ENCODE peak calls at places on chromosomes 16 and 17, in four cellular contexts. O is ovary, I is A549, C is HCT116. K is an unnamed sample.

GRCh38 chr16:82900611-82901010 is 273.8 kb downstream of the CDH13 start:
- DNase-seq in O (no peak), I (no peak), C (no peak), K (no peak)

GRCh38 chr16:30186782-30187555 is 3.6 kb downstream of the CORO1A start:
- DNase-seq in O (peak), C (no peak), I (peak), K (no peak)

GRCh38 chr17:41678907-41679739 is 9.6 kb upstream of the EIF1 start:
- DNase-seq in I (peak), O (no peak), C (no peak), K (no peak)

GRCh38 chr17:57624390-57624789 is 120.7 kb downstream of the CCDC182 start:
- DNase-seq in I (no peak), O (no peak), C (no peak), K (no peak)

GRCh38 chr17:59037960-59038359 is 68.7 kb downstream of the TRIM37 start:
- DNase-seq in O (no peak), C (no peak), I (no peak), K (no peak)

GRCh38 chr16:22220076-22220453 is 14.0 kb downstream of the EEF2K start:
- DNase-seq in I (no peak), O (peak), C (no peak), K (no peak)

GRCh38 chr16:66552288-66553143 is at the start of gene CKLF:
- DNase-seq in O (peak), I (peak), C (peak), K (peak)

GRCh38 chr17:36934144-36934758 is 3.0 kb upstream of the LHX1 start:
- DNase-seq in C (no peak), I (peak), O (no peak), K (no peak)

GRCh38 chr17:43823350-43824084 is 9.4 kb downstream of the MPP3 start:
- DNase-seq in O (no peak), C (no peak), I (no peak), K (no peak)

GRCh38 chr17:40952675-40953074 is 14.1 kb downstream of the KRT39 start:
- DNase-seq in O (no peak), I (peak), C (no peak), K (no peak)

GRCh38 chr17:29032067-29032551 is 10.8 kb upstream of the PIPOX start:
- DNase-seq in C (no peak), I (no peak), O (no peak), K (no peak)

GRCh38 chr17:7854851-7855642 is at the start of gene TMEM88:
- DNase-seq in I (no peak), O (peak), C (no peak), K (no peak)

GRCh38 chr16:70548936-70549335 is 25.3 kb downstream of the SF3B3 start:
- DNase-seq in O (no peak), I (no peak), C (no peak), K (no peak)

GRCh38 chr16:20899503-20900298 is 457 bp downstream of the DCUN1D3 start:
- DNase-seq in C (no peak), O (no peak), I (peak), K (no peak)

GRCh38 chr17:29193146-29193545 is 12.9 kb upstream of the MYO18A start:
- DNase-seq in O (no peak), I (no peak), C (no peak), K (no peak)

GRCh38 chr17:74842599-74843351 is 16.9 kb downstream of the GRIN2C start:
- DNase-seq in I (peak), O (peak), C (peak), K (no peak)

GRCh38 chr16:53415504-53415903 is 18.8 kb upstream of the RBL2 start:
- DNase-seq in O (no peak), C (no peak), I (peak), K (peak)

GRCh38 chr17:57549468-57549867 is 195.6 kb downstream of the CCDC182 start:
- DNase-seq in C (no peak), O (no peak), I (no peak), K (no peak)

GRCh38 chr17:58813712-58814111 is 58.1 kb downstream of the PPM1E start:
- DNase-seq in O (no peak), C (no peak), I (no peak), K (no peak)

GRCh38 chr16:48054881-48055601 is 100.8 kb downstream of the ABCC12 start:
- DNase-seq in C (peak), I (peak), O (peak), K (peak)

GRCh38 chr17:78903101-78903779 is at the start of gene CEP295NL:
- DNase-seq in I (peak), O (no peak), C (no peak), K (no peak)

GRCh38 chr16:6690741-6691140 is 641.9 kb upstream of the RBFOX1 start:
- DNase-seq in I (no peak), O (no peak), C (no peak), K (no peak)

GRCh38 chr16:69563605-69564580 is 1.9 kb upstream of the NFAT5 start:
- DNase-seq in I (peak), O (no peak), C (no peak), K (no peak)

GRCh38 chr16:75219838-75220237 is 1.1 kb downstream of the CTRB1 start:
- DNase-seq in I (no peak), C (no peak), O (no peak), K (no peak)

GRCh38 chr17:72439893-72440502 is 319.2 kb downstream of the SOX9 start:
- DNase-seq in I (no peak), O (no peak), C (no peak), K (no peak)

GRCh38 chr16:18969050-18969854 is 14.5 kb upstream of the TMC7 start:
- DNase-seq in C (peak), O (peak), I (peak), K (peak)

GRCh38 chr17:82382933-82383255 is 11.3 kb downstream of the UTS2R start:
- DNase-seq in C (no peak), O (no peak), I (no peak), K (no peak)

GRCh38 chr16:75000481-75001081 is 1.8 kb downstream of the ZNRF1 start:
- DNase-seq in O (no peak), I (no peak), C (no peak), K (no peak)

GRCh38 chr17:63095879-63096278 is 129.8 kb downstream of the TANC2 start:
- DNase-seq in C (no peak), O (no peak), I (no peak), K (no peak)

GRCh38 chr16:1832831-1833454 is 5.9 kb downstream of the FAHD1 start:
- DNase-seq in I (no peak), O (no peak), C (no peak), K (no peak)

GRCh38 chr17:49316889-49317288 is 45.2 kb downstream of the ZNF652 start:
- DNase-seq in O (no peak), I (no peak), C (no peak), K (no peak)

GRCh38 chr16:49830873-49831272 is 25.0 kb downstream of the ZNF423 start:
- DNase-seq in I (no peak), O (no peak), C (no peak), K (no peak)

GRCh38 chr16:10536814-10537389 is 43.5 kb downstream of the EMP2 start:
- DNase-seq in C (no peak), O (no peak), I (no peak), K (no peak)

GRCh38 chr16:68288252-68288650 is 22.5 kb downstream of the SLC7A6OS start:
- DNase-seq in I (no peak), C (no peak), O (no peak), K (no peak)

GRCh38 chr16:68291227-68291626 is 19.5 kb downstream of the SLC7A6OS start:
- DNase-seq in I (no peak), C (no peak), O (no peak), K (no peak)

GRCh38 chr16:68289202-68289601 is 21.5 kb downstream of the SLC7A6OS start:
- DNase-seq in I (no peak), O (no peak), C (no peak), K (no peak)

GRCh38 chr16:68290455-68290854 is 20.3 kb downstream of the SLC7A6OS start:
- DNase-seq in C (no peak), O (no peak), I (no peak), K (no peak)

GRCh38 chr16:68289621-68290329 is 21.0 kb downstream of the SLC7A6OS start:
- DNase-seq in C (no peak), O (no peak), I (no peak), K (no peak)
- TF ChIP-seq POLR2A in C (no peak), O (no peak), I (no peak), K (no peak)

GRCh38 chr16:85652431-85653221 is 36.1 kb downstream of the GINS2 start:
- DNase-seq in O (peak), I (peak), C (no peak), K (no peak)
- TF ChIP-seq POLR2A in O (no peak), I (no peak), C (no peak), K (no peak)

GRCh38 chr17:32297424-32297823 is 31.8 kb downstream of the RHBDL3 start:
- DNase-seq in I (no peak), C (no peak), O (no peak), K (no peak)

GRCh38 chr17:32298298-32298697 is 32.7 kb downstream of the RHBDL3 start:
- DNase-seq in I (peak), O (no peak), C (no peak), K (no peak)

GRCh38 chr17:32299579-32300158 is 34.0 kb downstream of the RHBDL3 start:
- DNase-seq in O (no peak), C (no peak), I (no peak), K (no peak)

GRCh38 chr17:32298721-32299578 is 33.3 kb downstream of the RHBDL3 start:
- DNase-seq in I (no peak), O (no peak), C (no peak), K (no peak)

GRCh38 chr17:32297860-32298259 is 32.2 kb downstream of the RHBDL3 start:
- DNase-seq in I (no peak), C (no peak), O (no peak), K (no peak)
- TF ChIP-seq POLR2A in I (no peak), C (no peak), O (no peak), K (no peak)

GRCh38 chr16:3106205-3106928 is 6.0 kb upstream of the ZNF205 start:
- DNase-seq in C (peak), I (peak), O (peak), K (peak)
- TF ChIP-seq POLR2A in C (peak), I (peak), O (no peak), K (peak)

GRCh38 chr17:19003966-19004600 is 481 bp downstream of the FAM83G start:
- DNase-seq in C (no peak), O (no peak), I (peak), K (peak)
- TF ChIP-seq POLR2A in C (no peak), O (no peak), I (no peak), K (no peak)

GRCh38 chr16:28491970-28492474 is at the start of gene CLN3:
- DNase-seq in C (peak), I (peak), O (peak), K (peak)
- TF ChIP-seq POLR2A in C (no peak), I (no peak), O (no peak), K (no peak)

GRCh38 chr16:23595246-23595950 is 718 bp downstream of the NDUFAB1 start:
- DNase-seq in C (no peak), I (no peak), O (no peak), K (no peak)

GRCh38 chr16:23594186-23594585 is 1.9 kb downstream of the NDUFAB1 start:
- DNase-seq in O (no peak), C (no peak), I (no peak), K (no peak)

GRCh38 chr16:23597003-23597756 is 1.1 kb upstream of the NDUFAB1 start:
- DNase-seq in C (peak), O (no peak), I (peak), K (no peak)

GRCh38 chr16:23590181-23590580 is 5.9 kb downstream of the NDUFAB1 start:
- DNase-seq in C (no peak), I (no peak), O (no peak), K (no peak)

DNA sequence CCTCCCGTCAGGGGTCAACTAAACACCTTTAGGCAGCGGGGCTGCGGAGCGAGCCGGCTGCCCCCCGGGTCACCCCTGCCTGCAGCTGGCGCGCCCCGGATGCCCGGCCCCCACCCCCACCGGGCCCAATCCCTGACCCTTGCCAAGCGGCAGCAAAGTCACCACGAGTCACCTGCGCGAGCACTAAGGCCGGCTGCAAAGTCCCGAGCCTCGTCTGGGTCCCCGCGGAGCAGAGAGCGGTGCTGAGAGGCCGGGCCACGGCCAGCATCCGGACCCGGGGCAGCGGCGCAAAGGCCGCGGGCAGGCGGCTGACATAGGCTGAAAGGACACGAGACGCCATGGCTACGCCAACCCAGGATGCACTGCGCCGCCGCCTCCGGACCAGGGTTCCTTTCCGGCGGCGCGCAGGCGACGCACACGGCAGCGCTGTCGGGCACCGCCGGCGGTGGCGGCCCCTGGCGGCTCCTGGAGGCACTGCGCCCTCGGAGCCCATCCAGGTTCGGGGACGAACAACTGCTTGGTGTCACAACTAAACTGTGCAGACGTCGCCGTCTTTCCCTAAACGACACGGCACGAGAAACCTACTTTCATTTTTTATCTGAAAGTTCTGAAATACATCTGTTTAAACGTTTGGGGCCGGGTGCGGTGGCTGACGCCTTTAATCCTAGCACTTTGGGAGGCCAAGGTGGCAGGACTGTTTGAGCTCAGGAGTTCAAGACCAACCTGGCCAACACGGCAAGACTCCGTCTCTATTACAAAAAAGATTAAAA is at the start of gene NDUFAB1:
- DNase-seq in O (peak), I (peak), C (peak), K (peak)
- TF ChIP-seq POLR2A in O (no peak), I (peak), C (peak), K (peak)

DNA sequence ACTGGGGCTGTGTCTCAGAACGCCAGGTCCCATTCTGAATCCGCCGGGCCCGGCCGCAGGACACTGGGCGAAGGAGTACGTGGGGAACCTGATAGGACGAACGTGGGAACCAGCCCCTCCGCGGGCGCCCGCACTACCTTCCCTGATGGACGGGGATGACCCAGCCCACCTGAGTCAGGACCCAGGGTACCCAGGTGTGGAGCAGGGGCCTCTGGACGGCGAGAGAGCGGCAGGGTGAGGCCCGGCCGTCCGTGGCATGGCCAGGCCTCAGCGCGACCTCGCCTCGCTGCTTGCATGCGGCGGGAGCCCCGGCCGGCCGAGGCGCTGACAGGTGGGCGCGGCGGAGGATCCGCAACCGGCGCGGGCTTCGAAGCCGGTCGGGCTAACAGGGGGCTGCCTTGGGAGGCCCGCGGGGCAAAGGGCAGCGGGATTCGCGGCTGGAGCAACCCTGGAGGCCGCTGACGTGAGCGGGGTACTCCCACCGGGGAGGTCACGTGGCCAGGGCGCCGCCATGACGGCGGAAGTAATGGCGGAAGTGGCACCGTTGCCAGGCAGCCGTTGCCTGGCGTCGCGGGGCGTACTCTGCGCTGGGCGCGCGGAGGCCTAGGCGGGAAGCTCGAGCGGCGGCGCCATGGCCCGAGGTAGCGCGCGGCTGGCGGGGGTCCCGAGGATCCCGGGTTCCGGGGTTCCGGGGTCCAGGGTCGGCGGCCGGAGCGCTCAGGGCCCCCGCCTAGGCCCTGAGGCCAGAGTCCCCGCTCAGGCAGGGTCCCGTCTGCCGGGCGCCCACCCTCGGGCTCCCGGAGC is at the start of gene WDR90:
- DNase-seq in C (peak), O (peak), I (peak), K (peak)
- TF ChIP-seq POLR2A in C (peak), O (peak), I (peak), K (peak)

DNA sequence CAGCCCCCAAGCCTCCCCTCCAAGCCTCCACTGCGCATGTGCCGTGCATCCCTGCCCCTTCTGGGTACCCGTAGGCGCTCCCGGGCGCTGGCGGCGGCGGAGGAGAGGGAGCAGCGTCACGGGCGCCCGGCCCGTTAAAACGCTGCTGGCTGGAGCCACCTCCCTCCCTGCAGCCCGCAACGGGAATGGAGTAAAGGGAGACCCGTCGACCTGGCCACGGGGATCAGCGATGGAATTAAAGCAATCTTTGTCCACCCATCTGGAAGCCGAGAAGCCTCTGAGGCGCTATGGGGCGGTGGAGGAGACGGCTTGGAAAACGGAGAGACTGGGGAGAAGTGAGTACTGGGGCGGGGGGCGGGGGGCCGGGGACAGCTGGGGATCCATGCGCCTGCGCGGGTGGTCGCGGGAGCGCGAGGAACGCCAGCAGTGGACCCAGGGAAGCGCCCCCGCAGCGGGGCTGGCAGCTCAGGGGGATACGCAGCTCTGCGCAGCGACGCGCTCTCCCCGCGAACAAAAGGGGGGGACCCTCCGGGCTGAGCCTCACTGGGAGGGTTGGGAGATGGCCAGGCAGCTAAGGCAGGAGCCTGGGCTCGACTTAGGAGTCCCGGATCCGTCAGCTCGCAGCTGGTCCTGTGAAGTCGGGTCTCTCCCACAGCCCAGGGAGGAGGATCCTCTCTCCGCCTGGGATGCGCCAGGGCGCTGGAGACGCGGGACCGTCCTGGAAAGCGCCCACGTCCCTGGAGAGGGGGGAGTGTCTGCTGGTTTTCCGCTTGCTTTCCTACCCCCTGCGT is at the start of gene BMERB1:
- DNase-seq in O (peak), C (peak), I (peak), K (peak)
- TF ChIP-seq POLR2A in O (peak), C (no peak), I (peak), K (peak)

GRCh38 chr17:39198186-39198566 is 707 bp upstream of the CACNB1 start:
- DNase-seq in O (no peak), C (no peak), I (no peak), K (no peak)

GRCh38 chr17:39200957-39201510 is 951 bp downstream of the RPL19 start:
- DNase-seq in O (no peak), C (no peak), I (no peak), K (no peak)

GRCh38 chr17:39199673-39199985 is 454 bp upstream of the RPL19 start:
- DNase-seq in I (no peak), C (no peak), O (no peak), K (no peak)

GRCh38 chr17:39197380-39198185 is at the start of gene CACNB1:
- DNase-seq in C (no peak), O (peak), I (peak), K (peak)

GRCh38 chr17:39199986-39200879 is at the start of gene RPL19:
- DNase-seq in O (peak), I (peak), C (peak), K (peak)
- TF ChIP-seq POLR2A in O (peak), I (peak), C (peak), K (peak)

K was measured in H54.